ENCODE peak calls at places on chromosome 20, in four cellular contexts. X is transverse colon, E is nephron progenitor cell, K is breast epithelium. T is an unnamed sample.
A peak's percentile ranks its signal among the peaks of the same experiment; 100 is the strongest.

GRCh38 chr20:52033313-52033712 is 158.3 kb downstream of the ZFP64 start:
- DNase-seq in K (no peak), X (no peak), E (no peak), T (no peak)

GRCh38 chr20:51272392-51272791 is 249.5 kb upstream of the KCNG1 start:
- DNase-seq in X (no peak), E (no peak), K (no peak), T (no peak)

GRCh38 chr20:35503841-35504460 is 25.5 kb downstream of the C20orf173 start:
- DNase-seq in K (no peak), X (no peak), E (no peak), T (no peak)

GRCh38 chr20:53870426-53871199 is 199.8 kb downstream of the BCAS1 start:
- DNase-seq in X (no peak), E (no peak), K (no peak), T (no peak)

GRCh38 chr20:56710577-56711465 is 81.7 kb downstream of the TFAP2C start:
- DNase-seq in X (no peak), E (no peak), K (no peak), T (no peak)

GRCh38 chr20:51198238-51198637 is 175.3 kb upstream of the KCNG1 start:
- DNase-seq in K (no peak), E (no peak), X (no peak), T (no peak)

GRCh38 chr20:20814685-20815084 is 102.2 kb upstream of the RALGAPA2 start:
- DNase-seq in E (no peak), K (no peak), X (no peak), T (no peak)

GRCh38 chr20:61724376-61724775 is 341.3 kb downstream of the TAF4 start:
- DNase-seq in K (no peak), E (peak; percentile 27), X (no peak), T (peak; percentile 22)

GRCh38 chr20:13525225-13525940 is 113.3 kb downstream of the TASP1 start:
- DNase-seq in X (no peak), K (no peak), E (no peak), T (no peak)

GRCh38 chr20:32564921-32565734 is 20.0 kb downstream of the NOL4L start:
- DNase-seq in E (no peak), X (peak; percentile 46), K (no peak), T (no peak)

GRCh38 chr20:32970973-32971300 is 33.3 kb downstream of the SUN5 start:
- DNase-seq in X (no peak), E (no peak), K (no peak), T (no peak)

GRCh38 chr20:50330504-50331313 is 140.1 kb downstream of the CEBPB start:
- DNase-seq in K (no peak), E (no peak), X (peak; percentile 41), T (no peak)

GRCh38 chr20:18314786-18315406 is 26.6 kb downstream of the ZNF133 start:
- DNase-seq in X (no peak), K (no peak), E (no peak), T (no peak)

GRCh38 chr20:1370548-1371110 is 22.2 kb downstream of the FKBP1A start:
- DNase-seq in E (no peak), K (no peak), X (no peak), T (no peak)

GRCh38 chr20:32359633-32360332 is 1.7 kb downstream of the ASXL1 start:
- DNase-seq in X (no peak), E (no peak), K (no peak), T (no peak)

GRCh38 chr20:12924126-12924525 is 84.6 kb upstream of the SPTLC3 start:
- DNase-seq in E (no peak), K (no peak), X (no peak), T (no peak)

GRCh38 chr20:2133318-2134183 is 31.9 kb downstream of the STK35 start:
- DNase-seq in K (no peak), X (no peak), E (no peak), T (no peak)

GRCh38 chr20:61885759-61886715 is 179.6 kb downstream of the TAF4 start:
- DNase-seq in K (no peak), X (no peak), E (no peak), T (no peak)

GRCh38 chr20:41426361-41426900 is 59.8 kb upstream of the EMILIN3 start:
- DNase-seq in K (no peak), X (no peak), E (no peak), T (no peak)

GRCh38 chr20:35269055-35269781 is 8.7 kb downstream of the MMP24OS start:
- DNase-seq in K (peak; percentile 62), X (peak; percentile 65), E (peak; percentile 83), T (peak; percentile 81)

GRCh38 chr20:58645277-58645968 is 5.7 kb upstream of the STX16 start:
- DNase-seq in X (no peak), E (no peak), K (no peak), T (no peak)

GRCh38 chr20:57433658-57434389 is 42.6 kb downstream of the RBM38 start:
- DNase-seq in K (no peak), E (no peak), X (no peak), T (no peak)

GRCh38 chr20:50720582-50720981 is 10.8 kb upstream of the PARD6B start:
- DNase-seq in X (no peak), E (no peak), K (no peak), T (no peak)

GRCh38 chr20:38143238-38143645 is 21.8 kb downstream of the TGM2 start:
- DNase-seq in K (no peak), X (peak; percentile 72), E (no peak), T (no peak)

GRCh38 chr20:9617940-9618339 is 103.5 kb downstream of the LAMP5 start:
- DNase-seq in E (peak; percentile 11), K (no peak), X (no peak), T (peak; percentile 50)

T was measured in HEK293T.